ENCODE peak calls at places on chromosomes 1 and 21, in four cellular contexts. One of them, this sample, is unnamed.

GRCh38 chr1:174800221-174800791 is 199.4 kb upstream of the CACYBP start:
- DNase-seq in endothelial cell of umbilical vein: no peak
- DNase-seq in right lobe of liver: no peak
- DNase-seq in uterus: no peak
- DNase-seq in this sample: peak; percentile 28

GRCh38 chr1:109793089-109793485 is 29.4 kb upstream of the EPS8L3 start:
- DNase-seq in endothelial cell of umbilical vein: peak; percentile 15
- DNase-seq in right lobe of liver: no peak
- DNase-seq in uterus: peak; percentile 12
- DNase-seq in this sample: no peak

GRCh38 chr1:2980073-2980791 is 41.0 kb upstream of the ACTRT2 start:
- DNase-seq in endothelial cell of umbilical vein: no peak
- DNase-seq in right lobe of liver: peak; percentile 41
- DNase-seq in uterus: no peak
- DNase-seq in this sample: peak; percentile 27

GRCh38 chr1:92536593-92537332 is 50.0 kb upstream of the GFI1 start:
- DNase-seq in endothelial cell of umbilical vein: peak; percentile 64
- DNase-seq in right lobe of liver: no peak
- DNase-seq in uterus: no peak
- DNase-seq in this sample: no peak

GRCh38 chr1:30034627-30035521 is 688.5 kb downstream of the MATN1 start:
- DNase-seq in endothelial cell of umbilical vein: no peak
- DNase-seq in right lobe of liver: no peak
- DNase-seq in uterus: no peak
- DNase-seq in this sample: no peak

GRCh38 chr1:159817276-159818041 is 9.2 kb upstream of the SLAMF8 start:
- DNase-seq in endothelial cell of umbilical vein: peak; percentile 34
- DNase-seq in right lobe of liver: no peak
- DNase-seq in uterus: no peak
- DNase-seq in this sample: no peak

GRCh38 chr1:203934027-203934426 is 72.6 kb downstream of the SNRPE start:
- DNase-seq in endothelial cell of umbilical vein: no peak
- DNase-seq in right lobe of liver: no peak
- DNase-seq in uterus: no peak
- DNase-seq in this sample: no peak

GRCh38 chr1:27144349-27144748 is 10.6 kb downstream of the SLC9A1 start:
- DNase-seq in endothelial cell of umbilical vein: no peak
- DNase-seq in right lobe of liver: no peak
- DNase-seq in uterus: no peak
- DNase-seq in this sample: no peak

GRCh38 chr1:225733254-225733653 is 44.4 kb upstream of the SRP9 start:
- DNase-seq in endothelial cell of umbilical vein: no peak
- DNase-seq in right lobe of liver: no peak
- DNase-seq in uterus: no peak
- DNase-seq in this sample: no peak

GRCh38 chr21:21103692-21104091 is 105.5 kb downstream of the NCAM2 start:
- DNase-seq in endothelial cell of umbilical vein: no peak
- DNase-seq in right lobe of liver: no peak
- DNase-seq in uterus: no peak
- DNase-seq in this sample: no peak

GRCh38 chr1:85334962-85335361 is 58.5 kb upstream of the BCL10 start:
- DNase-seq in endothelial cell of umbilical vein: no peak
- DNase-seq in right lobe of liver: no peak
- DNase-seq in uterus: no peak
- DNase-seq in this sample: no peak

GRCh38 chr21:26374817-26375216 is 198.3 kb downstream of the CYYR1 start:
- DNase-seq in endothelial cell of umbilical vein: peak; percentile 59
- DNase-seq in right lobe of liver: no peak
- DNase-seq in uterus: no peak
- DNase-seq in this sample: no peak

GRCh38 chr1:97996880-97997279 is 76.0 kb upstream of the DPYD start:
- DNase-seq in endothelial cell of umbilical vein: peak; percentile 65
- DNase-seq in right lobe of liver: no peak
- DNase-seq in uterus: no peak
- DNase-seq in this sample: no peak

GRCh38 chr1:229891227-229891626 is 175.8 kb upstream of the GALNT2 start:
- DNase-seq in endothelial cell of umbilical vein: no peak
- DNase-seq in right lobe of liver: no peak
- DNase-seq in uterus: no peak
- DNase-seq in this sample: no peak

GRCh38 chr21:16156841-16157240 is 427.1 kb downstream of the USP25 start:
- DNase-seq in endothelial cell of umbilical vein: no peak
- DNase-seq in right lobe of liver: no peak
- DNase-seq in uterus: no peak
- DNase-seq in this sample: no peak

GRCh38 chr1:161730050-161730564 is 8.8 kb downstream of the FCRLB start:
- DNase-seq in endothelial cell of umbilical vein: peak; percentile 39
- DNase-seq in right lobe of liver: no peak
- DNase-seq in uterus: no peak
- DNase-seq in this sample: no peak

GRCh38 chr21:43906585-43907370 is 41.8 kb downstream of the AGPAT3 start:
- DNase-seq in endothelial cell of umbilical vein: no peak
- DNase-seq in right lobe of liver: no peak
- DNase-seq in uterus: no peak
- DNase-seq in this sample: no peak

GRCh38 chr1:43868741-43869067 is 64.9 kb upstream of the ARTN start:
- DNase-seq in endothelial cell of umbilical vein: peak; percentile 11
- DNase-seq in right lobe of liver: no peak
- DNase-seq in uterus: peak; percentile 35
- DNase-seq in this sample: no peak

GRCh38 chr1:26724118-26724517 is 28.3 kb downstream of the ARID1A start:
- DNase-seq in endothelial cell of umbilical vein: no peak
- DNase-seq in right lobe of liver: no peak
- DNase-seq in uterus: no peak
- DNase-seq in this sample: no peak

GRCh38 chr1:36715797-36716196 is 233.1 kb upstream of the CSF3R start:
- DNase-seq in endothelial cell of umbilical vein: no peak
- DNase-seq in right lobe of liver: no peak
- DNase-seq in uterus: no peak
- DNase-seq in this sample: no peak

GRCh38 chr1:154502066-154502741 is at the start of the genes SHE and TDRD10:
- DNase-seq in endothelial cell of umbilical vein: peak; percentile 63
- DNase-seq in right lobe of liver: peak; percentile 62
- DNase-seq in uterus: peak; percentile 26
- DNase-seq in this sample: peak; percentile 68

GRCh38 chr1:44652445-44653106 is 21.7 kb downstream of the TMEM53 start:
- DNase-seq in endothelial cell of umbilical vein: peak; percentile 72
- DNase-seq in right lobe of liver: peak; percentile 83
- DNase-seq in uterus: peak; percentile 79
- DNase-seq in this sample: peak; percentile 78

GRCh38 chr1:67307251-67308060 is at the start of gene IL12RB2:
- DNase-seq in endothelial cell of umbilical vein: no peak
- DNase-seq in right lobe of liver: peak; percentile 48
- DNase-seq in uterus: no peak
- DNase-seq in this sample: peak; percentile 13

GRCh38 chr1:247548847-247549246 is at the start of gene GCSAML:
- DNase-seq in endothelial cell of umbilical vein: no peak
- DNase-seq in right lobe of liver: no peak
- DNase-seq in uterus: no peak
- DNase-seq in this sample: no peak

GRCh38 chr1:71080178-71080781 is 555 bp downstream of the ZRANB2 start:
- DNase-seq in endothelial cell of umbilical vein: peak; percentile 31
- DNase-seq in right lobe of liver: no peak
- DNase-seq in uterus: no peak
- DNase-seq in this sample: no peak

GRCh38 chr1:147245129-147245528 is 2.6 kb downstream of the CHD1L start:
- DNase-seq in endothelial cell of umbilical vein: no peak
- DNase-seq in right lobe of liver: no peak
- DNase-seq in uterus: no peak
- DNase-seq in this sample: no peak

GRCh38 chr1:206933333-206933945 is 11.7 kb upstream of the FCMR start:
- DNase-seq in endothelial cell of umbilical vein: peak; percentile 11
- DNase-seq in right lobe of liver: no peak
- DNase-seq in uterus: no peak
- DNase-seq in this sample: no peak

GRCh38 chr1:206932271-206932670 is 10.5 kb upstream of the FCMR start:
- DNase-seq in endothelial cell of umbilical vein: no peak
- DNase-seq in right lobe of liver: no peak
- DNase-seq in uterus: no peak
- DNase-seq in this sample: no peak

GRCh38 chr1:206929509-206929908 is 7.8 kb upstream of the FCMR start:
- DNase-seq in endothelial cell of umbilical vein: no peak
- DNase-seq in right lobe of liver: no peak
- DNase-seq in uterus: no peak
- DNase-seq in this sample: no peak

GRCh38 chr1:206931709-206932108 is 10.0 kb upstream of the FCMR start:
- DNase-seq in endothelial cell of umbilical vein: no peak
- DNase-seq in right lobe of liver: no peak
- DNase-seq in uterus: no peak
- DNase-seq in this sample: no peak

DNA sequence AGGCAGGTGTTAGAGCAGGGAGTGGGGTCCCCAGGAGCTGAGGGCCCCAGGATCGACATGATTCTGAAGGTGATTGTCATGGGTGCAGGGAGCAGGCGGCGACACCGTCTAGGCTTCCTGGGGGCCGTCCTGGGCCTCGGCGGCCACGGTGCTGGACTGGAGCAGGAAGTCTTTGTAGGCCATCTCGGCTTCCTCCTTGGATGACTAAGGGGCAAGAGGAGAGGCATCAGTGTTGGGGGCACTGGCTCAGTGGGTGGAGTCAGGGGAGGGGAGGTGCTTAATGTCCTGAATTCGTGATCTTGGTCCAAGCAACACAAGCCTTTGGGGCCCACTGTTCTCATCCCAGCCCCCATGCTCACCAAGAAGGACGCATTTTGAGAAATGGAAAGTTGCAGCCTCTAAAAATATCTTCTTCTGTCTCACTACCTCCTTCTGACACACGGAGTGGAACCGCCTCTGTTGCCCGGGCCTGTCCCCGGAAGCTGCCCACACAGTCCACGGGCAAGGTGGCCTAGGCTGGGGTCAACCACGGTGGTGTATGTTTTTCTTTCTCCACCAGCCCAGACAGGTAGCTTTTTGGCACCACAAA is 8.6 kb upstream of the FCMR start:
- DNase-seq in endothelial cell of umbilical vein: no peak
- DNase-seq in right lobe of liver: no peak
- DNase-seq in uterus: no peak
- DNase-seq in this sample: no peak
- H3K4me3 ChIP-seq in endothelial cell of umbilical vein: no peak overlapping the region
- H3K4me3 ChIP-seq in right lobe of liver: no peak overlapping the region
- H3K4me3 ChIP-seq in uterus: no peak overlapping the region
- H3K4me3 ChIP-seq in this sample: no peak overlapping the region

DNA sequence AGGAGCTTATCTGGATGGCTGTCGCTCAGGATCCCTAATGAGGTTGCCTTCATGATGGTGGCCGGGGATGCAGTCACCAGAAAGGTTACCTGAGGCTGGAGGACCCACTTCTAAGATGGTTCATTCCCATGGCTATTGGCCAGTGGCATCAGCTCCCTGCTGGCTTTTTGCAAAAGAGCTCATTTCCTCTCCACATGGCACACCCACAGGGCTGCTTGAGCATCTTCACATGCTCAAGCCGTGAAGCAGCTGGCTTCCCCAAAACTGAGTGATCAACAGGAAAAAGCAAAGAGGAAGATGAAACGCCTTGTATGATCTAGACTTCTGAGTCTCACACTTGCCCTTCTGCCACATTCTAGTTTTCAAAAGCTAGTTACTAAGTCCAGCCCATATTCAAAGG is 124.6 kb upstream of the CXADR start:
- DNase-seq in endothelial cell of umbilical vein: no peak
- DNase-seq in right lobe of liver: no peak
- DNase-seq in uterus: no peak
- DNase-seq in this sample: peak; percentile 46
- H3K27ac ChIP-seq in endothelial cell of umbilical vein: no peak overlapping the region
- H3K27ac ChIP-seq in right lobe of liver: no peak overlapping the region
- H3K27ac ChIP-seq in uterus: no peak overlapping the region
- H3K27ac ChIP-seq in this sample: no peak overlapping the region

GRCh38 chr1:22055463-22055862 is 3.0 kb downstream of the CDC42 start:
- DNase-seq in endothelial cell of umbilical vein: no peak
- DNase-seq in right lobe of liver: no peak
- DNase-seq in uterus: no peak
- DNase-seq in this sample: no peak
- H3K4me1 ChIP-seq in endothelial cell of umbilical vein: peaks cover 28% of the 10 kb centered on the region
- H3K4me1 ChIP-seq in right lobe of liver: no peaks in the 10 kb centered on the region
- H3K4me1 ChIP-seq in uterus: peaks cover 46% of the 10 kb centered on the region
- H3K4me1 ChIP-seq in this sample: peaks cover 3% of the 10 kb centered on the region

GRCh38 chr1:117653195-117653594 is 47.3 kb downstream of the TENT5C start:
- DNase-seq in endothelial cell of umbilical vein: no peak
- DNase-seq in right lobe of liver: no peak
- DNase-seq in uterus: no peak
- DNase-seq in this sample: no peak

GRCh38 chr1:117652421-117652820 is 46.6 kb downstream of the TENT5C start:
- DNase-seq in endothelial cell of umbilical vein: no peak
- DNase-seq in right lobe of liver: no peak
- DNase-seq in uterus: no peak
- DNase-seq in this sample: no peak

GRCh38 chr1:117654485-117655219 is 48.8 kb downstream of the TENT5C start:
- DNase-seq in endothelial cell of umbilical vein: no peak
- DNase-seq in right lobe of liver: no peak
- DNase-seq in uterus: no peak
- DNase-seq in this sample: no peak

GRCh38 chr1:117655220-117655577 is 49.4 kb downstream of the TENT5C start:
- DNase-seq in endothelial cell of umbilical vein: no peak
- DNase-seq in right lobe of liver: no peak
- DNase-seq in uterus: no peak
- DNase-seq in this sample: no peak

DNA sequence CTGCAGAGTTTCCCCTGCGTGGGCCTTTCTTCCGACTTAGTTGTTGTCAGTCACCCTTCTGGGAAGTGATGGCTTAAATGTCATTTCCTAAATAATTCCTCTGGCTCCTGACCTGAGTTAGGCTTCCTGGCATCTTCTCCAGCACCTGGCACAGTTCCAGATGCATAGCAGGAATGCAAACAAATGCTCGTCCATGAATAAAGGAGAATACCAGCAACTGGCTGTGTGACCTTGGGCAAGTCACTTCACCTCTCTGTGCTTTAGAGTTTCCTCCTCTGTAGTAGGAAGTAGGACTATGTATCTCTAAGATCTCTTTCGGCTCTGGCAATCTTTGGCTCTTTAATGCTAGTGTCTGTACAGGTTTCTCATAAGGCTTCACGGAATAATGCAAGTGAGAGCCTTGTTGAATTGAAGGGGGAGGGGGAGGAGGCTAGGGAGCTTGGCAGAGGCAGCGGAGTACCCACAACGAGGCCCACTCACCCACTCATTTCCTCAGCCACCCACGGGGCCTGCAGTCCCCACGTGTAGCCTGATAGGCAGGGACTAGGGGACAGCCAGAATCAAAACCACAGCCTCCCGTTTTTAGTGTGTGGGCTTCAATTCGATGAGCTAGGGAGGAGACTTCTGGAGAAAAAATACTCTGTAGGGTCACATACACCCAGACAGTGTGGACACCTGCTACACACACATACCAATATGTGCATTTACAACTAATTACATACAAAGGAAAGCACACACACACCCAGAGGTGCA is 48.1 kb downstream of the TENT5C start:
- DNase-seq in endothelial cell of umbilical vein: peak; percentile 57
- DNase-seq in right lobe of liver: no peak
- DNase-seq in uterus: no peak
- DNase-seq in this sample: no peak
- H3K4me3 ChIP-seq in endothelial cell of umbilical vein: no peak overlapping the region
- H3K4me3 ChIP-seq in right lobe of liver: no peak overlapping the region
- H3K4me3 ChIP-seq in uterus: no peak overlapping the region
- H3K4me3 ChIP-seq in this sample: no peak overlapping the region

This sample was measured in right cardiac atrium.